ENCODE peak calls at places on chromosomes 5 and 9, in five cellular contexts. K, P, Q, Y and H are unnamed samples.

GRCh38 chr5:172479034-172479783 is 24.9 kb upstream of the SH3PXD2B start:
- DNase-seq in K (peak), P (peak), Q (peak), Y (peak), H (peak)

GRCh38 chr9:117763314-117763713 is 59.1 kb downstream of the TLR4 start:
- DNase-seq in K (peak), P (no peak), Q (no peak), Y (peak), H (no peak)

GRCh38 chr5:169054506-169054905 is 246.4 kb downstream of the SLIT3 start:
- DNase-seq in K (no peak), P (no peak), Q (no peak), Y (no peak), H (no peak)

GRCh38 chr5:168366124-168366523 is 74.7 kb downstream of the WWC1 start:
- DNase-seq in K (peak), P (no peak), Q (peak), Y (peak), H (no peak)

GRCh38 chr9:106722051-106722753 is 140.8 kb upstream of the ZNF462 start:
- DNase-seq in K (peak), P (no peak), Q (peak), Y (no peak), H (no peak)

GRCh38 chr9:120663380-120663779 is 50.9 kb downstream of the MEGF9 start:
- DNase-seq in K (no peak), P (no peak), Q (no peak), Y (no peak), H (no peak)

GRCh38 chr5:139460457-139460856 is 2.1 kb downstream of the ECSCR start:
- DNase-seq in K (no peak), P (no peak), Q (no peak), Y (no peak), H (no peak)

GRCh38 chr5:168404366-168404765 is 81.9 kb upstream of the RARS1 start:
- DNase-seq in K (peak), P (no peak), Q (peak), Y (peak), H (no peak)

GRCh38 chr9:134912126-134912840 is 5.4 kb downstream of the FCN1 start:
- DNase-seq in K (no peak), P (no peak), Q (no peak), Y (no peak), H (no peak)

GRCh38 chr9:104970588-104970987 is 42.6 kb upstream of the ABCA1 start:
- DNase-seq in K (no peak), P (no peak), Q (peak), Y (peak), H (no peak)

DNA sequence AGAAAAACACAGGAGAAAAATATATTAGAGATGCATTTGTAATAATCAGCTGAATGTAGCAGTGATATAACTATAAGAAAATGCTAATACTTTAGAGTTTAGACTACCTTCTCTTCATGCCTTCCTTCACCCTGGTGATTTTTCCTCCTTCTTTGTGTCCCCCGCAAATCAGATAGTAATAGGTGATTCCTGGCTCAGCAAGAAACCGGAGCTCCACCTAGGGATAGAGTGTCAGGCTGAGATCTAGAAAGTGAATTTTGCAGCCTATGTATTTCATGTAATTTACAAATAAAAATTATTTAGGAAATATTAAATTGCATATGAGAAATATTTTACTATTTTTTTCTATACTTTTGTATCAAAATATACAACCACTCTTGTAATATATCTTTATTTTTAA is 109.8 kb upstream of the ST8SIA4 start:
- DNase-seq in K (peak), P (no peak), Q (no peak), Y (no peak), H (no peak)
- TF ChIP-seq CTCF in K (peak), P (peak), Q (no peak), Y (no peak), H (no peak)

DNA sequence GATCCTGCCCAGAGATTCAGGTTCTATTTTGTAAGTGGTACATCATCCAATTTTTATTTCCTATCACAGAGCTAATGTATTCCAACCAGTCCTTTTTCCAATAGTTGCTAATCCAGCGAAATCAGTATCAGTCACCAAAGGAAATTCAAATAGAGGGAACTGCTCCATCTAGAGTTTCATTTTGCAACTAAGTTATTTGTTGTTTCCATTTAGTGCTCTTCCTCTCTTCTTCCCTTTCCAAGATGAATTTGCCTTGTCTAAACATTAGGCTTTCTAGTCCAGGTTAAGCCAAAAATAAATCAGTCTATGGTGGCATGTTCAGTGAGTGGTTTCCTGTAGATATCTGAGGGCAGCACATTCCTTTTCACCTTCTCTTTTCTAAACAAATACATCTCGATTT is 79.8 kb upstream of the SPATA31D4 start:
- DNase-seq in K (peak), P (no peak), Q (peak), Y (peak), H (no peak)
- TF ChIP-seq CTCF in K (peak), P (peak), Q (peak), Y (peak), H (no peak)

DNA sequence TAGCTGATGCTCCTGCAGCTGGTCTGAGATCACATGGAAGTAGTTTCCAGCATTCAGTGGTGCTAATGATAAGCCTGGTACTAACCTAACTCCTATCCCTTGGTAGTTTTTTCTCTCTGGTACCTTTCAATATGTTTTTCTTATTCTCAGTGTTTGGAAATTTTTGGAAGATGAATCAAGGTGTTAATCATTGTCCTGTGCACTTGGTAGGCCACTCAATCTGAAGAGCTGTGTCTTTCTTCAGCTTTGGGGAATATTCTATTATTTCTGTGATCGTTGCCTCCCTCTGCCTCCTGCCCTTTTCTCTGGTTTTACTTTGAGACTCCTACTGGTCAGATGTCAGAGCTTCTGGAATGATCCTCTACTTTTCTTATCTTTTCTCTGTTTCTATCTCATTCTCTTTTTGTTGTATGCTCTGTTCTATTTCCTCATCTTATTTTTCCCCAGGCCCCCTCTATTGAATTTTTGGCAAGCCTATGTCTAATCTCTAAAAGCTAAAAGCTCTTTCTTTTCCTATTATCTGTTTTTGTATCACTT is 136.8 kb downstream of the APBA1 start:
- DNase-seq in K (no peak), P (no peak), Q (no peak), Y (no peak), H (no peak)
- TF ChIP-seq CTCF in K (no peak), P (no peak), Q (peak), Y (peak), H (no peak)

GRCh38 chr9:33737811-33738606 is 57.4 kb upstream of the PRSS3 start:
- DNase-seq in K (peak), P (peak), Q (peak), Y (peak), H (peak)
- TF ChIP-seq CTCF in K (peak), P (peak), Q (peak), Y (peak), H (peak)

DNA sequence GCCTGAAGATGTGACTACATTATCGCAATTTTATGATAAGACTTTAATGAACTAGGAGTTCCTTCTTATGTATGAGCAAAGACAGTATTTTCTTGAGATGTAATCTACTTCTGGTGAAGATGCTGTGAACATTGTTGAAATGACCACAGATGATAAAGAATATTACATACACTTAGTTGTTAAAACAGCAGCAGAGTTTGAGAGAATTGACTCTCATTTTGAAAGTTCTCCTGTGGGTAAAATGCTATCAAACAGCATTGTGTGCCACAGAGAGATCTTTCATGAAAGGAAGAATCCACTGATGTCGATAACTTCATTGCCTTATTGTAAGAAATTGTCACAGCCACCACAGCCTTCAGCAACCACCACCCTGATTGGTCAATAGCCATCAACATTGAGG is 8.0 kb downstream of the FAM151B start:
- DNase-seq in K (no peak), P (no peak), Q (no peak), Y (no peak), H (no peak)
- TF ChIP-seq CTCF in K (no peak), P (no peak), Q (no peak), Y (no peak), H (no peak)